ENCODE peak calls at places on chromosomes 13 and 19, in seven cellular contexts. One of them, this sample, is unnamed.

GRCh38 chr13:31029129-31029528 is 96.7 kb downstream of the TEX26 start:
- DNase-seq in Peyer's patch: no peak
- DNase-seq in breast epithelium: no peak
- DNase-seq in A549: no peak
- DNase-seq in gastrocnemius medialis: no peak
- DNase-seq in stomach: no peak
- DNase-seq in uterus: no peak
- DNase-seq in this sample: no peak

GRCh38 chr19:35975608-35976214 is 19.3 kb upstream of the SDHAF1 start:
- DNase-seq in Peyer's patch: no peak
- DNase-seq in breast epithelium: no peak
- DNase-seq in A549: peak
- DNase-seq in gastrocnemius medialis: no peak
- DNase-seq in stomach: no peak
- DNase-seq in uterus: no peak
- DNase-seq in this sample: peak

GRCh38 chr13:41236369-41236768 is 27.0 kb downstream of the MTRF1 start:
- DNase-seq in Peyer's patch: no peak
- DNase-seq in breast epithelium: no peak
- DNase-seq in A549: no peak
- DNase-seq in gastrocnemius medialis: no peak
- DNase-seq in stomach: no peak
- DNase-seq in uterus: no peak
- DNase-seq in this sample: no peak

GRCh38 chr19:27779953-27780352 is 1433.0 kb downstream of the UQCRFS1 start:
- DNase-seq in Peyer's patch: no peak
- DNase-seq in breast epithelium: no peak
- DNase-seq in A549: no peak
- DNase-seq in gastrocnemius medialis: no peak
- DNase-seq in stomach: no peak
- DNase-seq in uterus: no peak
- DNase-seq in this sample: no peak

GRCh38 chr13:62512194-62513141 is 1096.8 kb upstream of the PCDH20 start:
- DNase-seq in Peyer's patch: no peak
- DNase-seq in breast epithelium: peak
- DNase-seq in A549: peak
- DNase-seq in gastrocnemius medialis: no peak
- DNase-seq in stomach: peak
- DNase-seq in uterus: no peak
- DNase-seq in this sample: peak

GRCh38 chr13:44280461-44280860 is 93.2 kb upstream of the SERP2 start:
- DNase-seq in Peyer's patch: no peak
- DNase-seq in breast epithelium: no peak
- DNase-seq in A549: no peak
- DNase-seq in gastrocnemius medialis: no peak
- DNase-seq in stomach: no peak
- DNase-seq in uterus: no peak
- DNase-seq in this sample: no peak

GRCh38 chr13:75264611-75265010 is 217.4 kb downstream of the TBC1D4 start:
- DNase-seq in Peyer's patch: no peak
- DNase-seq in breast epithelium: no peak
- DNase-seq in A549: no peak
- DNase-seq in gastrocnemius medialis: no peak
- DNase-seq in stomach: no peak
- DNase-seq in uterus: no peak
- DNase-seq in this sample: no peak

GRCh38 chr19:34254552-34255432 is at the start of gene GARRE1:
- DNase-seq in Peyer's patch: no peak
- DNase-seq in breast epithelium: no peak
- DNase-seq in A549: peak
- DNase-seq in gastrocnemius medialis: peak
- DNase-seq in stomach: peak
- DNase-seq in uterus: no peak
- DNase-seq in this sample: peak

GRCh38 chr13:50080158-50080855 is 65.1 kb downstream of the KCNRG start:
- DNase-seq in Peyer's patch: no peak
- DNase-seq in breast epithelium: no peak
- DNase-seq in A549: no peak
- DNase-seq in gastrocnemius medialis: no peak
- DNase-seq in stomach: no peak
- DNase-seq in uterus: peak
- DNase-seq in this sample: no peak

GRCh38 chr19:52778811-52779210 is 7.8 kb downstream of the ZNF600 start:
- DNase-seq in Peyer's patch: no peak
- DNase-seq in breast epithelium: no peak
- DNase-seq in A549: no peak
- DNase-seq in gastrocnemius medialis: no peak
- DNase-seq in stomach: no peak
- DNase-seq in uterus: no peak
- DNase-seq in this sample: no peak

GRCh38 chr13:32415019-32415418 is 12.9 kb downstream of the N4BP2L1 start:
- DNase-seq in Peyer's patch: no peak
- DNase-seq in breast epithelium: no peak
- DNase-seq in A549: peak
- DNase-seq in gastrocnemius medialis: no peak
- DNase-seq in stomach: no peak
- DNase-seq in uterus: no peak
- DNase-seq in this sample: no peak

GRCh38 chr19:33133438-33134031 is 1.6 kb downstream of the WDR88 start:
- DNase-seq in Peyer's patch: no peak
- DNase-seq in breast epithelium: peak
- DNase-seq in A549: no peak
- DNase-seq in gastrocnemius medialis: no peak
- DNase-seq in stomach: no peak
- DNase-seq in uterus: no peak
- DNase-seq in this sample: no peak

GRCh38 chr13:109869312-109870237 is 83.2 kb upstream of the IRS2 start:
- DNase-seq in Peyer's patch: no peak
- DNase-seq in breast epithelium: peak
- DNase-seq in A549: peak
- DNase-seq in gastrocnemius medialis: no peak
- DNase-seq in stomach: peak
- DNase-seq in uterus: peak
- DNase-seq in this sample: no peak

GRCh38 chr19:18587962-18588610 is 512 bp upstream of the REX1BD start:
- DNase-seq in Peyer's patch: no peak
- DNase-seq in breast epithelium: no peak
- DNase-seq in A549: no peak
- DNase-seq in gastrocnemius medialis: no peak
- DNase-seq in stomach: no peak
- DNase-seq in uterus: no peak
- DNase-seq in this sample: no peak

GRCh38 chr19:2047449-2048103 is 3.5 kb downstream of the MKNK2 start:
- DNase-seq in Peyer's patch: no peak
- DNase-seq in breast epithelium: no peak
- DNase-seq in A549: peak
- DNase-seq in gastrocnemius medialis: peak
- DNase-seq in stomach: peak
- DNase-seq in uterus: peak
- DNase-seq in this sample: peak
- TF ChIP-seq POLR2A in Peyer's patch: no peak
- TF ChIP-seq POLR2A in breast epithelium: no peak
- TF ChIP-seq POLR2A in A549: no peak
- TF ChIP-seq POLR2A in gastrocnemius medialis: peak
- TF ChIP-seq POLR2A in stomach: no peak
- TF ChIP-seq POLR2A in uterus: no peak
- TF ChIP-seq POLR2A in this sample: no peak

GRCh38 chr19:6671960-6672359 is 2.0 kb upstream of the TNFSF14 start:
- DNase-seq in Peyer's patch: no peak
- DNase-seq in breast epithelium: no peak
- DNase-seq in A549: no peak
- DNase-seq in gastrocnemius medialis: no peak
- DNase-seq in stomach: no peak
- DNase-seq in uterus: no peak
- DNase-seq in this sample: no peak
- TF ChIP-seq POLR2A in Peyer's patch: no peak
- TF ChIP-seq POLR2A in breast epithelium: no peak
- TF ChIP-seq POLR2A in A549: no peak
- TF ChIP-seq POLR2A in gastrocnemius medialis: no peak
- TF ChIP-seq POLR2A in stomach: no peak
- TF ChIP-seq POLR2A in uterus: no peak
- TF ChIP-seq POLR2A in this sample: no peak

DNA sequence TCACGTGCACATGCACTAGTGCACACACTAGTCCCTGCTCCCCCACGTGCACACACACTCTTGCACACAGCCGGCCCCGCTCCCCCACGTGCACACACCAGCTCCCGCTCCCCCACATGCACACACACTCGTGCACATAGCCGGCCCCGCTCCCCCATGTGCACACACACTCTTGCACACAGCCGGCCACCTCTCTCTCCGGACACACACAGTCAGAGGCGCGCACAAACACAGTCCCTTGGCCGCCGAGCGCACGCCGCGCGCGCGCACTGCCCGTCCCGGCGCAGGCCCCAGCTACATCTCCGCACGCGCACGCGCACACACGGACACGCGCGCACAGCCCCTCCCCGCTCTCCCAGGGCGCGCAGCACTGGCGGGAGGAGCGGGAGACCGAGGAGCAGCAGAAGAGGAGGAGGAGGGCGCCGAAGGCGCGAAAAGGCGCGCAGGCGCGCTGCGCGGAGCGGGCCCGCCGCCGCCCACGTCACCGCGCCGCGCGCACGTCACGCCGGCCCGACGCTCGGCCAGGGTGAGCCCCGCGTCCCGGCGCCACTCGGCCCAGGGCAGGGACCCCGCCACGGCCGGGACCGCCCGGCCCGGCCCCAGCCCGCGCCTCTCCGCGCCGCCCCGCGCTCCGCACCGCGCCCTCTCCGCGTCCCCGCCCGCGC is at the start of gene TFDP1:
- DNase-seq in Peyer's patch: peak
- DNase-seq in breast epithelium: peak
- DNase-seq in A549: peak
- DNase-seq in gastrocnemius medialis: no peak
- DNase-seq in stomach: peak
- DNase-seq in uterus: no peak
- DNase-seq in this sample: peak
- TF ChIP-seq POLR2A in Peyer's patch: no peak
- TF ChIP-seq POLR2A in breast epithelium: no peak
- TF ChIP-seq POLR2A in A549: peak
- TF ChIP-seq POLR2A in gastrocnemius medialis: no peak
- TF ChIP-seq POLR2A in stomach: no peak
- TF ChIP-seq POLR2A in uterus: no peak
- TF ChIP-seq POLR2A in this sample: peak

GRCh38 chr19:6730153-6730804 is 7.1 kb downstream of the GPR108 start:
- DNase-seq in Peyer's patch: peak
- DNase-seq in breast epithelium: no peak
- DNase-seq in A549: peak
- DNase-seq in gastrocnemius medialis: no peak
- DNase-seq in stomach: peak
- DNase-seq in uterus: peak
- DNase-seq in this sample: no peak
- TF ChIP-seq POLR2A in Peyer's patch: no peak
- TF ChIP-seq POLR2A in breast epithelium: no peak
- TF ChIP-seq POLR2A in A549: no peak
- TF ChIP-seq POLR2A in gastrocnemius medialis: no peak
- TF ChIP-seq POLR2A in stomach: no peak
- TF ChIP-seq POLR2A in uterus: peak
- TF ChIP-seq POLR2A in this sample: no peak

GRCh38 chr19:41431426-41432386 is 4.5 kb upstream of the B3GNT8 start:
- DNase-seq in Peyer's patch: no peak
- DNase-seq in breast epithelium: no peak
- DNase-seq in A549: no peak
- DNase-seq in gastrocnemius medialis: no peak
- DNase-seq in stomach: no peak
- DNase-seq in uterus: no peak
- DNase-seq in this sample: no peak
- TF ChIP-seq POLR2A in Peyer's patch: no peak
- TF ChIP-seq POLR2A in breast epithelium: no peak
- TF ChIP-seq POLR2A in A549: no peak
- TF ChIP-seq POLR2A in gastrocnemius medialis: no peak
- TF ChIP-seq POLR2A in stomach: no peak
- TF ChIP-seq POLR2A in uterus: no peak
- TF ChIP-seq POLR2A in this sample: no peak

DNA sequence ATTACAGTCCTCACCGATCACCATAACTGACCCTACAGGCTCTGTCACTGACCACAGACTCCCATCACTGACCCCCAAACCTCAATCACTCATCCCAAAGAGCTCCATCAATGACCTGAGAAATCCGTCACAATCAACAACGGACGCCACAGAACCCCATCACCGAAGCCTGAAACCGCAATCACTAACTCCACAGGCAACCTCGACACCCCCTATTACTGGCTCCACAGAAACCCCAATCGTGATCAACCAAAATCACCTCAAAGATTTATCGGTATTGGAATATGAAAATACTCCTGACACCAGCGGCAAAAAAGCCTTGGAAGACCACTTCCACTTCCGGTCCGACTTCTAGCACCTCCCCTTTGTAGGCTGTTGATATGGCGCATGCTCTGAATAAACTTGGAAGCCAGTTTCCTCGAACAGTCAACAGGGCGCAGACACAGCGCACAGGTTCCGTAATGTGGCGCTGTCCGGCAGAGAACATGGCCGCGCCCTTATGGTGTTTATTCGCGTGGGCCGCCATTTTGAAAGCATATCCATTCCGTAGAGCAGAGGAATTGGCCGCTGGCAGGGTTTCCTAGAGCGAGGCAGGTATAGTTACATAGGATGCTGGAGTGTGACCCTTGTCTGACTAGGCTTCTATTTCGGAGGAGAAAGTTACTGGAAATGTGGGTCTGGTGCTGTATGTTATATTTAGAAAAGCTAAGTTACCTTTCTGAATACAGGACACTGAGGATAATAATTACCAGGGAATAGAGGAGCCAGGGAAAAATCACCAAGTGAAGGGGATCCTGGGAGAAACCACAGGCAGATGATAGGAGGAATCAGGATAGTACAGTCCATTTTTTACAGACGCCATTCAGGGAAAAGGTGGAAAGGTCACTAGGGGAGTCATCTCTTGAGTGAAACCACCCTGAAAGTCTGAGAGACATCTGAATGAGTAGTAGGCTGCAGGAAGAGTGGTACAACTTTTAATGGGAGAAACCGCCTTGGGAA is at the start of gene ZNF585A:
- DNase-seq in Peyer's patch: peak
- DNase-seq in breast epithelium: peak
- DNase-seq in A549: peak
- DNase-seq in gastrocnemius medialis: peak
- DNase-seq in stomach: peak
- DNase-seq in uterus: peak
- DNase-seq in this sample: peak
- TF ChIP-seq POLR2A in Peyer's patch: peak
- TF ChIP-seq POLR2A in breast epithelium: peak
- TF ChIP-seq POLR2A in A549: no peak
- TF ChIP-seq POLR2A in gastrocnemius medialis: no peak
- TF ChIP-seq POLR2A in stomach: no peak
- TF ChIP-seq POLR2A in uterus: peak
- TF ChIP-seq POLR2A in this sample: peak